ENCODE peak calls at places on chromosome 1, in five cellular contexts. Z is Kasumi-1, U is breast epithelium, A is astrocyte of the spinal cord, J is upper lobe of right lung. H is an unnamed sample.

GRCh38 chr1:26126321-26127084 is 14.9 kb downstream of the PDIK1L start:
- DNase-seq in Z (peak), U (no peak), A (peak), J (no peak), H (no peak)

GRCh38 chr1:160127865-160128523 is 12.4 kb downstream of the ATP1A2 start:
- DNase-seq in Z (no peak), A (peak), J (peak), U (no peak), H (no peak)

GRCh38 chr1:181038399-181038873 is 4.7 kb downstream of the MR1 start:
- DNase-seq in U (no peak), Z (peak), J (no peak), A (peak), H (no peak)

GRCh38 chr1:5532811-5533210 is 459.4 kb downstream of the NPHP4 start:
- DNase-seq in J (no peak), A (no peak), U (no peak), Z (no peak), H (no peak)

GRCh38 chr1:44822131-44822701 is 13.9 kb downstream of the BTBD19 start:
- DNase-seq in Z (no peak), U (no peak), A (no peak), J (no peak), H (no peak)

GRCh38 chr1:78274814-78275213 is 216.0 kb upstream of the PTGFR start:
- DNase-seq in J (no peak), Z (no peak), U (no peak), A (peak), H (no peak)

GRCh38 chr1:160795951-160796383 is at the start of gene LY9:
- DNase-seq in Z (peak), U (no peak), J (no peak), A (no peak), H (no peak)

GRCh38 chr1:112833806-112834205 is 118.7 kb upstream of the PPM1J start:
- DNase-seq in Z (no peak), J (no peak), A (no peak), U (no peak), H (no peak)